ENCODE peak calls at places on chromosomes 11 and 22, in eight cellular contexts. One of them, this sample, is unnamed.

GRCh38 chr11:85665756-85666155 is 827 bp upstream of the CREBZF start:
- DNase-seq in renal cortical epithelial cell: peak; percentile 92
- DNase-seq in HuH-7.5: peak; percentile 15
- DNase-seq in bronchial epithelial cell: no peak
- DNase-seq in mesenchymal stem cell: no peak
- DNase-seq in stimulated activated effector memory CD8-positive, alpha-beta T cell treated with anti-CD3 and anti-CD28 coated beads, Interleukin-12 subunit alpha, Interleukin-12 subunit beta, amount 100 ng/mL, for 72 hours: no peak
- DNase-seq in T-helper 1 cell: no peak
- DNase-seq in tibial nerve: no peak
- DNase-seq in this sample: peak; percentile 19

GRCh38 chr22:23912293-23912903 is 18.2 kb downstream of the MIF start:
- DNase-seq in HuH-7.5: no peak
- DNase-seq in tibial nerve: no peak
- DNase-seq in bronchial epithelial cell: no peak
- DNase-seq in mesenchymal stem cell: no peak
- DNase-seq in renal cortical epithelial cell: peak; percentile 31
- DNase-seq in T-helper 1 cell: no peak
- DNase-seq in stimulated activated effector memory CD8-positive, alpha-beta T cell treated with anti-CD3 and anti-CD28 coated beads, Interleukin-12 subunit alpha, Interleukin-12 subunit beta, amount 100 ng/mL, for 72 hours: no peak
- DNase-seq in this sample: no peak

GRCh38 chr22:46574438-46574992 is 37.1 kb upstream of the CELSR1 start:
- DNase-seq in mesenchymal stem cell: no peak
- DNase-seq in T-helper 1 cell: no peak
- DNase-seq in renal cortical epithelial cell: no peak
- DNase-seq in stimulated activated effector memory CD8-positive, alpha-beta T cell treated with anti-CD3 and anti-CD28 coated beads, Interleukin-12 subunit alpha, Interleukin-12 subunit beta, amount 100 ng/mL, for 72 hours: no peak
- DNase-seq in HuH-7.5: no peak
- DNase-seq in tibial nerve: no peak
- DNase-seq in bronchial epithelial cell: no peak
- DNase-seq in this sample: no peak

GRCh38 chr11:75072582-75072981 is 24.1 kb downstream of the OR2AT4 start:
- DNase-seq in stimulated activated effector memory CD8-positive, alpha-beta T cell treated with anti-CD3 and anti-CD28 coated beads, Interleukin-12 subunit alpha, Interleukin-12 subunit beta, amount 100 ng/mL, for 72 hours: no peak
- DNase-seq in mesenchymal stem cell: no peak
- DNase-seq in renal cortical epithelial cell: peak; percentile 34
- DNase-seq in HuH-7.5: peak; percentile 8
- DNase-seq in bronchial epithelial cell: no peak
- DNase-seq in tibial nerve: no peak
- DNase-seq in T-helper 1 cell: no peak
- DNase-seq in this sample: no peak

GRCh38 chr22:46224044-46224746 is 25.9 kb downstream of the CDPF1 start:
- DNase-seq in tibial nerve: no peak
- DNase-seq in stimulated activated effector memory CD8-positive, alpha-beta T cell treated with anti-CD3 and anti-CD28 coated beads, Interleukin-12 subunit alpha, Interleukin-12 subunit beta, amount 100 ng/mL, for 72 hours: no peak
- DNase-seq in bronchial epithelial cell: no peak
- DNase-seq in T-helper 1 cell: no peak
- DNase-seq in HuH-7.5: no peak
- DNase-seq in mesenchymal stem cell: no peak
- DNase-seq in renal cortical epithelial cell: no peak
- DNase-seq in this sample: no peak

GRCh38 chr22:42717197-42717967 is 3.3 kb downstream of the A4GALT start:
- DNase-seq in mesenchymal stem cell: peak; percentile 32
- DNase-seq in stimulated activated effector memory CD8-positive, alpha-beta T cell treated with anti-CD3 and anti-CD28 coated beads, Interleukin-12 subunit alpha, Interleukin-12 subunit beta, amount 100 ng/mL, for 72 hours: no peak
- DNase-seq in tibial nerve: no peak
- DNase-seq in T-helper 1 cell: no peak
- DNase-seq in bronchial epithelial cell: peak; percentile 43
- DNase-seq in HuH-7.5: no peak
- DNase-seq in renal cortical epithelial cell: peak; percentile 78
- DNase-seq in this sample: peak; percentile 66

GRCh38 chr11:35155677-35156076 is 16.7 kb downstream of the CD44 start:
- DNase-seq in tibial nerve: no peak
- DNase-seq in renal cortical epithelial cell: no peak
- DNase-seq in T-helper 1 cell: no peak
- DNase-seq in bronchial epithelial cell: no peak
- DNase-seq in HuH-7.5: no peak
- DNase-seq in mesenchymal stem cell: no peak
- DNase-seq in stimulated activated effector memory CD8-positive, alpha-beta T cell treated with anti-CD3 and anti-CD28 coated beads, Interleukin-12 subunit alpha, Interleukin-12 subunit beta, amount 100 ng/mL, for 72 hours: no peak
- DNase-seq in this sample: no peak

GRCh38 chr22:41217553-41218157 is 12.5 kb downstream of the L3MBTL2 start:
- DNase-seq in tibial nerve: peak; percentile 58
- DNase-seq in stimulated activated effector memory CD8-positive, alpha-beta T cell treated with anti-CD3 and anti-CD28 coated beads, Interleukin-12 subunit alpha, Interleukin-12 subunit beta, amount 100 ng/mL, for 72 hours: no peak
- DNase-seq in bronchial epithelial cell: peak; percentile 97
- DNase-seq in renal cortical epithelial cell: peak; percentile 20
- DNase-seq in mesenchymal stem cell: peak; percentile 84
- DNase-seq in T-helper 1 cell: no peak
- DNase-seq in HuH-7.5: no peak
- DNase-seq in this sample: peak; percentile 33